ENCODE peak calls at places on chromosomes 12 and 14, in nine cellular contexts. S is LHCN-M2; E is HTR-8/SVneo; V is HT1080; G is RPMI8226; I is fibroblast of lung; D is activated T-helper 2 cell treated with anti-CD3 and anti-CD28 coated beads, Interferon-gamma antibody, Interleukin-2, Interleukin-4, amounts not matched to agents 10 μg/mL and 5 μg/mL and 100 μg/mL, durations not matched to agents 14 hours and 24 hours and 36 hours; U is activated CD8-positive, alpha-beta memory T cell treated with anti-CD3 and anti-CD28 coated beads, Interleukin-2, amount 50 U/mL, for 48 hours; T is T-helper 1 cell. J is an unnamed sample.

GRCh38 chr14:71749613-71750238 is 182.5 kb upstream of the RGS6 start:
- DNase-seq in S (no peak), E (no peak), V (peak; percentile 11), G (no peak), I (no peak), D (no peak), U (peak; percentile 36), T (no peak), J (no peak)

GRCh38 chr14:93905623-93906022 is 21.5 kb upstream of the FAM181A start:
- DNase-seq in S (no peak), E (no peak), V (peak; percentile 6), G (no peak), I (no peak), D (no peak), U (no peak), T (no peak), J (no peak)

GRCh38 chr14:60656755-60657608 is 7.7 kb upstream of the SIX1 start:
- DNase-seq in S (peak; percentile 82), E (peak; percentile 91), V (no peak), G (peak; percentile 61), I (peak; percentile 87), D (no peak), U (peak; percentile 70), T (no peak), J (no peak)

GRCh38 chr12:92829683-92830282 is 99.3 kb downstream of the EEA1 start:
- DNase-seq in S (no peak), E (no peak), V (no peak), G (no peak), I (no peak), D (no peak), U (no peak), T (no peak), J (no peak)

GRCh38 chr12:52950553-52950952 is 1.6 kb downstream of the KRT18 start:
- DNase-seq in S (no peak), E (no peak), V (no peak), G (no peak), I (no peak), D (no peak), U (no peak), T (no peak), J (no peak)

GRCh38 chr12:108017658-108018057 is 111.4 kb upstream of the WSCD2 start:
- DNase-seq in S (no peak), E (no peak), V (no peak), G (no peak), I (no peak), D (no peak), U (no peak), T (no peak), J (no peak)

GRCh38 chr14:29320261-29320660 is 553.7 kb downstream of the FOXG1 start:
- DNase-seq in S (peak; percentile 28), E (peak; percentile 24), V (peak; percentile 88), G (no peak), I (no peak), D (no peak), U (no peak), T (no peak), J (peak; percentile 17)

GRCh38 chr12:12764824-12765223 is 20.6 kb upstream of the APOLD1 start:
- DNase-seq in S (no peak), E (no peak), V (peak; percentile 18), G (no peak), I (no peak), D (no peak), U (no peak), T (no peak), J (no peak)

GRCh38 chr12:10716704-10717315 is 6.3 kb downstream of the YBX3 start:
- DNase-seq in S (peak; percentile 90), E (peak; percentile 69), V (peak; percentile 88), G (no peak), I (peak; percentile 95), D (no peak), U (no peak), T (no peak), J (peak; percentile 74)

GRCh38 chr12:49963976-49964815 is 2.5 kb downstream of the AQP5 start:
- DNase-seq in S (no peak), E (no peak), V (no peak), G (no peak), I (no peak), D (no peak), U (no peak), T (no peak), J (no peak)

GRCh38 chr12:104805186-104805585 is 152.9 kb downstream of the SLC41A2 start:
- DNase-seq in S (peak; percentile 64), E (no peak), V (peak; percentile 73), G (no peak), I (peak; percentile 24), D (no peak), U (no peak), T (no peak), J (peak; percentile 4)

GRCh38 chr14:103448097-103448496 is 62.9 kb downstream of the MARK3 start:
- DNase-seq in S (no peak), E (no peak), V (peak; percentile 21), G (no peak), I (no peak), D (no peak), U (no peak), T (no peak), J (no peak)

GRCh38 chr12:27781680-27782079 is 1.6 kb upstream of the MANSC4 start:
- DNase-seq in S (no peak), E (peak; percentile 48), V (peak; percentile 36), G (no peak), I (peak; percentile 73), D (no peak), U (no peak), T (no peak), J (no peak)

GRCh38 chr12:31491819-31492598 is 98.9 kb downstream of the DENND5B start:
- DNase-seq in S (peak; percentile 86), E (peak; percentile 73), V (peak; percentile 91), G (no peak), I (peak; percentile 81), D (no peak), U (no peak), T (no peak), J (peak; percentile 92)

GRCh38 chr12:14403711-14404164 is 38.3 kb downstream of the ATF7IP start:
- DNase-seq in S (peak; percentile 88), E (no peak), V (peak; percentile 34), G (peak; percentile 88), I (peak; percentile 92), D (no peak), U (no peak), T (no peak), J (peak; percentile 84)

GRCh38 chr12:1272132-1272531 is 281.1 kb downstream of the ERC1 start:
- DNase-seq in S (no peak), E (no peak), V (no peak), G (no peak), I (no peak), D (no peak), U (no peak), T (no peak), J (no peak)

GRCh38 chr12:50482566-50482965 is 22.2 kb upstream of the DIP2B start:
- DNase-seq in S (peak; percentile 5), E (no peak), V (peak; percentile 56), G (no peak), I (no peak), D (no peak), U (no peak), T (no peak), J (no peak)

GRCh38 chr14:100417466-100417865 is 94.3 kb downstream of the SLC25A47 start:
- DNase-seq in S (peak; percentile 92), E (peak; percentile 87), V (peak; percentile 94), G (no peak), I (peak; percentile 92), D (no peak), U (no peak), T (no peak), J (peak; percentile 81)